ENCODE peak calls at places on chromosomes 7 and 10, in four cellular contexts. One of them, this sample, is unnamed.

GRCh38 chr7:19119901-19120486 is 2.6 kb upstream of the TWIST1 start:
- DNase-seq in neural crest cell: no peak
- DNase-seq in stimulated activated CD8-positive, alpha-beta memory T cell treated with anti-CD3 and anti-CD28 coated beads, Interleukin-7, amount 100 ng/mL, for 24 hours: no peak
- DNase-seq in HEK293T: no peak
- DNase-seq in this sample: no peak

GRCh38 chr7:103113164-103113563 is 35.7 kb downstream of the NAPEPLD start:
- DNase-seq in neural crest cell: no peak
- DNase-seq in stimulated activated CD8-positive, alpha-beta memory T cell treated with anti-CD3 and anti-CD28 coated beads, Interleukin-7, amount 100 ng/mL, for 24 hours: no peak
- DNase-seq in HEK293T: no peak
- DNase-seq in this sample: no peak

GRCh38 chr7:5234852-5235831 is 45.1 kb downstream of the WIPI2 start:
- DNase-seq in neural crest cell: no peak
- DNase-seq in stimulated activated CD8-positive, alpha-beta memory T cell treated with anti-CD3 and anti-CD28 coated beads, Interleukin-7, amount 100 ng/mL, for 24 hours: no peak
- DNase-seq in HEK293T: no peak
- DNase-seq in this sample: no peak

GRCh38 chr7:55570939-55571338 is 1.4 kb downstream of the VOPP1 start:
- DNase-seq in neural crest cell: no peak
- DNase-seq in stimulated activated CD8-positive, alpha-beta memory T cell treated with anti-CD3 and anti-CD28 coated beads, Interleukin-7, amount 100 ng/mL, for 24 hours: no peak
- DNase-seq in HEK293T: no peak
- DNase-seq in this sample: no peak

GRCh38 chr10:69871074-69871473 is 69.4 kb downstream of the COL13A1 start:
- DNase-seq in neural crest cell: no peak
- DNase-seq in stimulated activated CD8-positive, alpha-beta memory T cell treated with anti-CD3 and anti-CD28 coated beads, Interleukin-7, amount 100 ng/mL, for 24 hours: no peak
- DNase-seq in HEK293T: no peak
- DNase-seq in this sample: no peak

GRCh38 chr10:109429956-109430760 is 493.2 kb downstream of the XPNPEP1 start:
- DNase-seq in neural crest cell: no peak
- DNase-seq in stimulated activated CD8-positive, alpha-beta memory T cell treated with anti-CD3 and anti-CD28 coated beads, Interleukin-7, amount 100 ng/mL, for 24 hours: no peak
- DNase-seq in HEK293T: no peak
- DNase-seq in this sample: no peak

GRCh38 chr10:102394801-102395676 is 466 bp upstream of the NFKB2 start:
- DNase-seq in neural crest cell: peak
- DNase-seq in stimulated activated CD8-positive, alpha-beta memory T cell treated with anti-CD3 and anti-CD28 coated beads, Interleukin-7, amount 100 ng/mL, for 24 hours: peak
- DNase-seq in HEK293T: peak
- DNase-seq in this sample: peak

GRCh38 chr7:111587715-111588433 is 25.6 kb upstream of the IMMP2L start:
- DNase-seq in neural crest cell: no peak
- DNase-seq in stimulated activated CD8-positive, alpha-beta memory T cell treated with anti-CD3 and anti-CD28 coated beads, Interleukin-7, amount 100 ng/mL, for 24 hours: no peak
- DNase-seq in HEK293T: no peak
- DNase-seq in this sample: no peak

GRCh38 chr10:27252267-27253000 is 11.8 kb upstream of the ACBD5 start:
- DNase-seq in neural crest cell: no peak
- DNase-seq in stimulated activated CD8-positive, alpha-beta memory T cell treated with anti-CD3 and anti-CD28 coated beads, Interleukin-7, amount 100 ng/mL, for 24 hours: peak
- DNase-seq in HEK293T: no peak
- DNase-seq in this sample: peak

GRCh38 chr7:127514499-127514898 is 70.9 kb downstream of the GCC1 start:
- DNase-seq in neural crest cell: no peak
- DNase-seq in stimulated activated CD8-positive, alpha-beta memory T cell treated with anti-CD3 and anti-CD28 coated beads, Interleukin-7, amount 100 ng/mL, for 24 hours: no peak
- DNase-seq in HEK293T: peak
- DNase-seq in this sample: no peak

GRCh38 chr10:119597405-119598186 is 832 bp upstream of the TIAL1 start:
- DNase-seq in neural crest cell: no peak
- DNase-seq in stimulated activated CD8-positive, alpha-beta memory T cell treated with anti-CD3 and anti-CD28 coated beads, Interleukin-7, amount 100 ng/mL, for 24 hours: no peak
- DNase-seq in HEK293T: no peak
- DNase-seq in this sample: no peak

GRCh38 chr7:235576-236395 is 43.4 kb downstream of the FAM20C start:
- DNase-seq in neural crest cell: no peak
- DNase-seq in stimulated activated CD8-positive, alpha-beta memory T cell treated with anti-CD3 and anti-CD28 coated beads, Interleukin-7, amount 100 ng/mL, for 24 hours: no peak
- DNase-seq in HEK293T: no peak
- DNase-seq in this sample: no peak

GRCh38 chr7:98266840-98267239 is 14.6 kb upstream of the BRI3 start:
- DNase-seq in neural crest cell: no peak
- DNase-seq in stimulated activated CD8-positive, alpha-beta memory T cell treated with anti-CD3 and anti-CD28 coated beads, Interleukin-7, amount 100 ng/mL, for 24 hours: no peak
- DNase-seq in HEK293T: no peak
- DNase-seq in this sample: no peak

This sample was measured in H1.